ENCODE peak calls at places on chromosome 10, in eight cellular contexts. Y is neural progenitor cell, K is fibroblast of pulmonary artery, Z is fibroblast of mammary gland, X is GM12865, M is lower leg skin, O is MCF 10A, I is H9. U is an unnamed sample.

GRCh38 chr10:106043833-106044232 is 1120.7 kb downstream of the SORCS1 start:
- DNase-seq in O (peak; percentile 4), Z (peak; percentile 69), Y (no peak), X (no peak), I (no peak), K (peak; percentile 26), M (no peak), U (no peak)

GRCh38 chr10:102714621-102715455 is at the start of gene SFXN2:
- DNase-seq in O (no peak), Y (peak; percentile 76), Z (no peak), M (no peak), I (no peak), X (peak; percentile 70), K (no peak), U (peak; percentile 77)

GRCh38 chr10:125032474-125032873 is 90.6 kb downstream of the ZRANB1 start:
- DNase-seq in O (no peak), M (no peak), K (no peak), Z (no peak), I (no peak), X (no peak), Y (no peak), U (no peak)

GRCh38 chr10:107418411-107418810 is 253.9 kb upstream of the SORCS1 start:
- DNase-seq in Z (no peak), K (no peak), I (no peak), Y (no peak), O (no peak), X (peak; percentile 76), M (no peak), U (no peak)

GRCh38 chr10:50739618-50740350 is at the start of gene ASAH2B:
- DNase-seq in K (peak; percentile 82), X (peak; percentile 83), Z (peak; percentile 67), M (peak; percentile 41), I (peak; percentile 84), Y (peak; percentile 82), O (peak; percentile 81), U (no peak)

GRCh38 chr10:132363921-132364593 is 32.1 kb downstream of the LRRC27 start:
- DNase-seq in I (peak; percentile 88), O (no peak), Y (peak; percentile 58), K (peak; percentile 7), X (peak; percentile 51), M (no peak), Z (peak; percentile 26), U (peak; percentile 57)

GRCh38 chr10:485776-486572 is 203.5 kb downstream of the DIP2C start:
- DNase-seq in X (no peak), Z (peak; percentile 51), Y (no peak), O (no peak), I (peak; percentile 20), M (no peak), K (peak; percentile 17), U (no peak)

GRCh38 chr10:103884681-103885139 is 29.3 kb upstream of the SH3PXD2A start:
- DNase-seq in Y (peak; percentile 67), X (peak; percentile 45), K (peak; percentile 72), O (peak; percentile 73), M (no peak), Z (peak; percentile 70), I (peak; percentile 65), U (peak; percentile 70)

GRCh38 chr10:95674643-95675042 is 18.1 kb upstream of the ALDH18A1 start:
- DNase-seq in K (no peak), Z (no peak), O (no peak), M (no peak), Y (no peak), I (no peak), X (no peak), U (no peak)

GRCh38 chr10:63491558-63492316 is 26.0 kb upstream of the JMJD1C start:
- DNase-seq in I (no peak), Y (no peak), X (no peak), O (peak; percentile 91), K (peak; percentile 96), M (peak; percentile 37), Z (peak; percentile 93), U (peak; percentile 88)

GRCh38 chr10:26475448-26475847 is 37.3 kb downstream of the APBB1IP start:
- DNase-seq in Z (no peak), K (no peak), I (no peak), M (no peak), Y (no peak), O (no peak), X (no peak), U (no peak)

GRCh38 chr10:119279441-119279840 is 72.1 kb downstream of the GRK5 start:
- DNase-seq in Y (no peak), M (no peak), O (no peak), Z (no peak), K (no peak), I (no peak), X (no peak), U (no peak)

GRCh38 chr10:129626801-129627434 is 159.9 kb downstream of the MGMT start:
- DNase-seq in M (no peak), I (no peak), Y (no peak), X (no peak), O (no peak), Z (peak; percentile 19), K (peak; percentile 20), U (no peak)

GRCh38 chr10:79084012-79084971 is 15.5 kb downstream of the ZMIZ1 start:
- DNase-seq in I (no peak), Z (peak; percentile 85), O (peak; percentile 98), K (peak; percentile 95), X (peak; percentile 55), Y (no peak), M (peak; percentile 92), U (peak; percentile 90)

GRCh38 chr10:132509506-132510173 is 27.9 kb upstream of the INPP5A start:
- DNase-seq in M (no peak), K (no peak), O (no peak), Z (no peak), Y (no peak), X (no peak), I (peak; percentile 18), U (no peak)

GRCh38 chr10:32112055-32112454 is 55.8 kb upstream of the KIF5B start:
- DNase-seq in X (no peak), I (no peak), M (no peak), Z (peak; percentile 50), K (peak; percentile 62), Y (no peak), O (peak; percentile 82), U (no peak)

DNA sequence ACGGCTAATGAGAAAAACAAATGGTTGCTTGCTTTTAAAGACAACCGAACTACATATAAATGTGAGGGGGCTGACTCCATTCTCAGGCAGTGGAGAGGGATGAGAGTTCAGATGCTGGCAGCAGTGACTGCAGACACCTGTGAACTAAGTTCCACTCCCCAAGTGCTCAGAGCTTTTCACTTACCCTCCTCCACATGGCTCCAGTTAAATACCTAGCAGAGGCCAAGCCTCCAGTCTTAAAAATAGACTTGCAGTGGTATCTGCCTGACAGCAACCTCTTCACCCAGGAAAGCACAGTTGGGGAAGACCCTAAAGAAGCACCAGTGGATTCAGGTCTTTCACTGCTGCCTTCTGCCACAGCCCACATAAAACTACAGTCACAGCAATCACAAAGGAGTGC is 3.1 kb upstream of the ABLIM1 start:
- DNase-seq in I (no peak), K (no peak), O (no peak), X (no peak), M (no peak), Z (no peak), Y (no peak), U (no peak)
- TF ChIP-seq CTCF in I (no peak), K (no peak), O (no peak), X (no peak), M (no peak), Z (no peak), Y (no peak), U (no peak)

DNA sequence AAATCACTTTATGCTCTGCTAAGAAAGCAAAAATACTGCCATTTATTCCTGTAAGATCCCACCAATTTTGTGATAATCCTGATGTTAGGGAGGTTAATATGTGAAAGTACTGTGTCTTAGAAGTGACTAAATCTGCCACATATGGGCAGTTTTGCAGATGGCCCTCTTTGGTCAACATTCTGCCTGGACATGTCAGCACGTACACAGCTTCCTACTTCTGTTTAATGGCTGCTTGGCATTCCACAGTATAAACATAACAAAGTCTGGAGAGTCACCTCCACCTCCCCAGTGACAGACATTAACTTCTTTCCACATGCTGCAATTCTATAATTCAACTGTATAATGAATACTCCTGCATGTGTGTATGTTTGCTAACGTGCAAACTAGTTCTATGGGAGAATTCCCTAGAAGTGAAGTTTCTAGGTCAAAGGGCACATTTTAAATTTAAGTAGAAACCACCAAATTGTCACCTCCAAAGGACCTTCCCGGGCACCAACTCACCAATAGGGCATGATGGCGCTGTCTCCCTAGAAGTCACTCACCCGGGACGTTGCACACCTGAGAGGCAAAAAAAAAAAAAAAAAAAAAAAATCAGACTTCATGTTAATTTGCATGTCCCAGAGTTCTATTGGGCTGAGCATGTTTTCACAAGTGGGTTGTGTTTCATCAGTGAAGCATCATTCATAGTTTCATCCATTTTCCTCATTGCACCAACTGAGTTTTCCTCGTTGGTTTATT is 38.9 kb downstream of the MKI67 start:
- DNase-seq in I (peak; percentile 9), X (no peak), K (no peak), O (no peak), M (no peak), Z (no peak), Y (no peak), U (no peak)
- TF ChIP-seq CTCF in I (no peak), X (no peak), K (no peak), O (no peak), M (no peak), Z (no peak), Y (no peak), U (no peak)

GRCh38 chr10:70132098-70133029 is at the start of gene AIFM2:
- DNase-seq in Z (peak; percentile 63), Y (peak; percentile 85), I (peak; percentile 79), X (peak; percentile 81), M (peak; percentile 72), O (peak; percentile 81), K (peak; percentile 58), U (no peak)
- TF ChIP-seq CTCF in Z (no peak), Y (peak; percentile 28), I (peak; percentile 38), X (no peak), M (no peak), O (no peak), K (no peak), U (no peak)

GRCh38 chr10:73887038-73888015 is 13.0 kb upstream of the CAMK2G start:
- DNase-seq in X (no peak), K (peak; percentile 91), O (peak; percentile 97), M (peak; percentile 80), I (no peak), Y (no peak), Z (peak; percentile 87), U (no peak)

GRCh38 chr10:73884017-73884416 is 9.7 kb upstream of the CAMK2G start:
- DNase-seq in O (no peak), Z (no peak), M (no peak), I (no peak), Y (no peak), X (no peak), K (no peak), U (no peak)

GRCh38 chr10:73886625-73887024 is 12.3 kb upstream of the CAMK2G start:
- DNase-seq in X (no peak), I (no peak), Y (no peak), M (no peak), K (no peak), Z (no peak), O (no peak), U (no peak)

GRCh38 chr10:73888514-73888913 is 14.2 kb upstream of the CAMK2G start:
- DNase-seq in I (no peak), X (no peak), O (peak; percentile 56), Z (no peak), K (no peak), M (no peak), Y (no peak), U (no peak)

DNA sequence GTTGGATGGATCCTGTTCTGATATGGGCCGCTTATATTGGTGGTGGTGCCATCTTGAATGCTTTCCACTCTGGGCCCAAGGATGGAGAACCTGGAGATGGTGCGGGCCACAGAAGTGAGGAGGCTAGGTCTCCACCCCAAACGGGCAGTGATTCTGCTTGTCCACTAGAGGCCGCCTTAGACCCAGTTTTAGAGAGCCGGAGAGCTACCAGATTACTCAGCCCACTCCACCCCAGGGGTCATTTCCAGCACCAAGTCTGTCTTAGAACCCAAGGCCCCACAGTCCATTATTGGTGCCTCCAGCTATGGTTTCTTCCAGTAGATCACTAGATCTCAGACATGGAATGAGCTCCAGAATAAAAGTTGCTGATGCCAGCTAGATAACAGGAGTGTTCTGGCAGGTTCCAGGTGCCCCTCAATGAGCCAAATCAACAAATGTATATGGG is 11.8 kb upstream of the CAMK2G start:
- DNase-seq in Z (peak; percentile 83), Y (peak; percentile 86), O (peak; percentile 83), M (peak; percentile 73), K (peak; percentile 86), I (peak; percentile 86), X (peak; percentile 78), U (peak; percentile 82)
- TF ChIP-seq CTCF in Z (peak; percentile 87), Y (peak; percentile 93), O (peak; percentile 88), M (no peak), K (peak; percentile 88), I (peak; percentile 90), X (peak; percentile 94), U (peak; percentile 90)

U was measured in NB4.